ENCODE peak calls at places on chromosomes 5 and 9, in four cellular contexts. P is A549, Y is cardiac fibroblast, N is RWPE1. F is an unnamed sample.

GRCh38 chr9:35938474-35939145 is 19.3 kb downstream of the OR2S2 start:
- DNase-seq in P (no peak), Y (no peak), N (no peak), F (no peak)

GRCh38 chr5:96821260-96821916 is 13.6 kb upstream of the ERAP1 start:
- DNase-seq in P (no peak), Y (no peak), N (no peak), F (no peak)

GRCh38 chr5:142391031-142391872 is 66.4 kb upstream of the SPRY4 start:
- DNase-seq in P (no peak), Y (no peak), N (no peak), F (no peak)

GRCh38 chr5:101084353-101084752 is 181.3 kb upstream of the ST8SIA4 start:
- DNase-seq in P (no peak), Y (no peak), N (no peak), F (no peak)

GRCh38 chr9:89677696-89678393 is 73.0 kb downstream of the GADD45G start:
- DNase-seq in P (no peak), Y (no peak), N (no peak), F (no peak)

GRCh38 chr5:10469253-10470030 is 27.8 kb downstream of the ROPN1L start:
- DNase-seq in P (no peak), Y (no peak), N (no peak), F (peak)

GRCh38 chr5:52859619-52860018 is 71.9 kb downstream of the ITGA1 start:
- DNase-seq in P (no peak), Y (peak), N (no peak), F (peak)

GRCh38 chr5:33381243-33381642 is 59.5 kb upstream of the TARS1 start:
- DNase-seq in P (no peak), Y (no peak), N (peak), F (no peak)

GRCh38 chr5:75484605-75485004 is 26.8 kb downstream of the CERT1 start:
- DNase-seq in P (no peak), Y (no peak), N (no peak), F (no peak)

GRCh38 chr5:171630047-171630669 is 155.5 kb upstream of the SMIM23 start:
- DNase-seq in P (peak), Y (peak), N (peak), F (peak)

GRCh38 chr5:115685966-115686691 is 60.3 kb upstream of the TMED7 start:
- DNase-seq in P (no peak), Y (peak), N (no peak), F (peak)

GRCh38 chr9:97564291-97565175 is 63.1 kb downstream of the TMOD1 start:
- DNase-seq in P (peak), Y (peak), N (peak), F (peak)

GRCh38 chr5:100691085-100691484 is 155.9 kb downstream of the FAM174A start:
- DNase-seq in P (no peak), Y (no peak), N (no peak), F (no peak)

GRCh38 chr9:113523421-113524141 is 60.1 kb downstream of the RGS3 start:
- DNase-seq in P (no peak), Y (no peak), N (no peak), F (peak)

GRCh38 chr9:22079873-22080341 is 70.8 kb upstream of the CDKN2B start:
- DNase-seq in P (no peak), Y (peak), N (no peak), F (peak)

GRCh38 chr9:3517377-3518048 is 8.3 kb downstream of the RFX3 start:
- DNase-seq in P (no peak), Y (no peak), N (no peak), F (no peak)

GRCh38 chr5:154690488-154690887 is 64.7 kb upstream of the LARP1 start:
- DNase-seq in P (no peak), Y (no peak), N (no peak), F (no peak)

GRCh38 chr9:90029996-90030395 is 425.2 kb downstream of the GADD45G start:
- DNase-seq in P (no peak), Y (no peak), N (peak), F (no peak)

GRCh38 chr5:6745706-6746217 is 32.5 kb downstream of the TENT4A start:
- DNase-seq in P (peak), Y (peak), N (peak), F (peak)

GRCh38 chr5:132176987-132177386 is 50.7 kb downstream of the P4HA2 start:
- DNase-seq in P (no peak), Y (peak), N (no peak), F (no peak)

F was measured in AG20443.